ENCODE peak calls at places on chromosomes 11 and 22, in eight cellular contexts. R is GOT3; G is activated CD4-positive, CD25-positive, alpha-beta regulatory T cell; K is foreskin fibroblast; D is NCI-H1092 treated with DMSO at 0.1 percent for 48 hours; P is NCI-H748 treated with DMSO at 0.1 percent for 48 hours; J is LoVo; C is HEK293T. S is an unnamed sample.

GRCh38 chr11:94537051-94537600 is 6.6 kb upstream of the FUT4 start:
- DNase-seq in J (peak), P (no peak), G (no peak), K (peak), C (no peak), D (no peak), R (no peak), S (peak)

GRCh38 chr11:95522871-95523270 is 266.7 kb downstream of the FAM76B start:
- DNase-seq in R (no peak), P (no peak), G (no peak), D (no peak), C (no peak), J (peak), K (peak), S (peak)

GRCh38 chr11:78857688-78858087 is 283.0 kb upstream of the NARS2 start:
- DNase-seq in K (no peak), C (no peak), J (no peak), R (no peak), D (no peak), P (no peak), G (no peak), S (peak)

GRCh38 chr11:8720868-8721739 is 38.5 kb downstream of the RPL27A start:
- DNase-seq in G (no peak), P (peak), K (no peak), J (peak), D (no peak), C (no peak), R (no peak), S (peak)

GRCh38 chr11:63760487-63761079 is 8.0 kb downstream of the ZFTA start:
- DNase-seq in P (no peak), D (no peak), J (no peak), G (no peak), K (no peak), R (no peak), C (no peak), S (no peak)

GRCh38 chr11:1782026-1782696 is 18.4 kb upstream of the CTSD start:
- DNase-seq in D (no peak), C (no peak), G (no peak), R (no peak), J (no peak), K (no peak), P (no peak), S (no peak)

GRCh38 chr22:44244265-44244822 is 63.6 kb downstream of the PARVG start:
- DNase-seq in C (no peak), R (no peak), G (no peak), K (no peak), D (no peak), J (no peak), P (no peak), S (no peak)

GRCh38 chr22:28989035-28989464 is 72.6 kb downstream of the C22orf31 start:
- DNase-seq in P (no peak), G (no peak), K (no peak), D (no peak), R (no peak), J (no peak), C (no peak), S (peak)

GRCh38 chr22:45007946-45008852 is 1.6 kb downstream of the PHF21B start:
- DNase-seq in C (no peak), D (no peak), J (no peak), G (no peak), R (no peak), P (peak), K (peak), S (peak)

GRCh38 chr11:35061516-35062440 is 77.2 kb upstream of the CD44 start:
- DNase-seq in R (no peak), D (peak), C (no peak), J (no peak), K (no peak), P (peak), G (no peak), S (peak)

GRCh38 chr11:64537876-64538275 is 53.1 kb upstream of the SLC22A12 start:
- DNase-seq in P (no peak), D (no peak), K (no peak), J (no peak), G (no peak), R (no peak), C (no peak), S (no peak)

GRCh38 chr22:38872172-38872830 is at the start of gene CBX6:
- DNase-seq in J (peak), R (peak), D (peak), K (peak), P (peak), G (peak), C (peak), S (peak)

GRCh38 chr11:88709567-88709966 is 356.2 kb downstream of the GRM5 start:
- DNase-seq in R (no peak), D (no peak), C (no peak), P (no peak), K (no peak), J (no peak), G (no peak), S (no peak)

GRCh38 chr11:95338430-95338991 is 107.5 kb upstream of the SESN3 start:
- DNase-seq in R (no peak), G (no peak), D (peak), K (peak), C (no peak), J (no peak), P (peak), S (peak)

GRCh38 chr11:116579857-116580727 is 192.7 kb downstream of the BUD13 start:
- DNase-seq in K (no peak), D (no peak), G (no peak), P (no peak), R (no peak), J (no peak), C (no peak), S (no peak)

GRCh38 chr11:113849713-113850112 is 25.7 kb downstream of the USP28 start:
- DNase-seq in K (no peak), R (no peak), C (no peak), J (no peak), D (no peak), P (no peak), G (no peak), S (no peak)

GRCh38 chr11:126452256-126452655 is 96.8 kb downstream of the ST3GAL4 start:
- DNase-seq in R (no peak), J (no peak), K (no peak), P (no peak), C (no peak), D (peak), G (no peak), S (no peak)